ENCODE peak calls at places on chromosomes 4 and X, in five cellular contexts. T is tibial nerve, G is suprapubic skin, Y is neural progenitor cell, S is HCT116. U is an unnamed sample.

GRCh38 chr4:71241467-71242401 is 97.1 kb upstream of the SLC4A4 start:
- DNase-seq in T (no peak), S (no peak), G (no peak), Y (no peak), U (no peak)

GRCh38 chr4:91502365-91502764 is 801.4 kb upstream of the GRID2 start:
- DNase-seq in G (no peak), Y (peak; percentile 44), S (peak; percentile 18), T (no peak), U (no peak)

GRCh38 chrX:116317409-116317808 is 119.0 kb upstream of the SLC6A14 start:
- DNase-seq in Y (peak; percentile 35), S (no peak), G (no peak), T (no peak), U (no peak)

GRCh38 chrX:115892787-115893671 is 277.5 kb upstream of the AGTR2 start:
- DNase-seq in S (peak; percentile 40), G (no peak), Y (peak; percentile 62), T (no peak), U (peak; percentile 74)

GRCh38 chr4:7435411-7436095 is 823 bp upstream of the PSAPL1 start:
- DNase-seq in Y (no peak), S (no peak), T (no peak), G (no peak), U (no peak)

GRCh38 chr4:99634742-99635360 is 22.8 kb downstream of the C4orf54 start:
- DNase-seq in S (no peak), Y (no peak), T (no peak), G (no peak), U (no peak)

GRCh38 chr4:185424905-185425599 is 712 bp downstream of the UFSP2 start:
- DNase-seq in T (no peak), S (no peak), G (no peak), Y (peak; percentile 7), U (no peak)

GRCh38 chrX:2614911-2615310 is 76.2 kb upstream of the CD99 start:
- DNase-seq in G (no peak), Y (peak; percentile 45), T (no peak), S (no peak), U (no peak)

GRCh38 chr4:109631709-109632108 is 71.5 kb downstream of the CASP6 start:
- DNase-seq in T (no peak), S (no peak), G (no peak), Y (peak; percentile 24), U (no peak)

GRCh38 chrX:19702856-19703255 is 184.5 kb downstream of the SH3KBP1 start:
- DNase-seq in G (no peak), T (no peak), Y (no peak), S (no peak), U (no peak)

GRCh38 chr4:69878250-69878649 is 18.3 kb upstream of the SULT1E1 start:
- DNase-seq in G (no peak), S (no peak), T (no peak), Y (no peak), U (no peak)

GRCh38 chr4:128358231-128358902 is 70.8 kb upstream of the PGRMC2 start:
- DNase-seq in G (no peak), T (no peak), Y (no peak), S (no peak), U (no peak)

GRCh38 chrX:11241720-11242119 is 51.5 kb upstream of the AMELX start:
- DNase-seq in S (no peak), G (no peak), Y (no peak), T (no peak), U (no peak)

GRCh38 chr4:1201851-1202525 is 29.6 kb upstream of the SPON2 start:
- DNase-seq in S (no peak), G (peak; percentile 86), T (peak; percentile 15), Y (no peak), U (no peak)

GRCh38 chr4:10260777-10261176 is 144.2 kb upstream of the WDR1 start:
- DNase-seq in S (no peak), G (no peak), T (no peak), Y (no peak), U (no peak)

GRCh38 chrX:73289039-73289438 is 74.4 kb upstream of the NAP1L2 start:
- DNase-seq in T (no peak), S (no peak), G (no peak), Y (peak; percentile 7), U (no peak)

GRCh38 chr4:154545689-154546088 is 4.5 kb downstream of the PLRG1 start:
- DNase-seq in T (no peak), S (no peak), G (no peak), Y (no peak), U (no peak)
- H3K36me3 ChIP-seq in T (peaks cover 69% of the 10 kb centered on the region), S (peaks cover 57% of the 10 kb centered on the region), G (peaks cover 64% of the 10 kb centered on the region), Y (peaks cover 59% of the 10 kb centered on the region), U (peaks cover 62% of the 10 kb centered on the region)

DNA sequence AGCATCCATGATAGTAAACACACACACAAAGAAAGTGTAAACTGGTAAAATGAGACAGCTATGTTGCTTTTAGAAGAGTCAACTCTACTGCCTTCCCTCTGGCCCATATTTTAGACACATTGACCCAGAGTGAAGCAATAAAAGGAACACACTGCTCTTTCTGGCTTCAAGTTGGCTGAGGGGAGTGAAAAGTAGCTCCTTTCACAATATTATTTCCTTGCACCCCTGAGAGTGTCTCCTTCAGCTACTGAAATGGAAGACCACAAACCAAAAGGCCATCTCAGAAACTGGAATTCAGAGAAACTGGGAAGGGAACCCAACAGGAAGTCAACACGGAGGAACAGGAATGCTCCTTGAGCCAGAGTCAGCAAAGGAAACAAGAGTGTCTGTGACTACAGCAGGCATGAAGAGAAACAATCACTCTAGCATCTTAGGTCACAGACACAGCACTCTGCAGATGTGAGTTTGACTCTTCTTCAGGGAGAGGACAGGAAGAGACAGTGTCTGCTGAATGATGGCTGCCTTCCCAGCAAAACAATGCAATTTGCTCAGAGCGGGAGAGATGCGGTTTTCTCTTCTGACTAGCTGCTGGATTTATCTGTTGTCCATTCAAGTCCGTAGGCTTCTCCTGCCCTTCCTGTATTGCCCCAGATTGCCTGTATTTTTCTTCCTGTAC is 106.7 kb downstream of the SPATA18 start:
- DNase-seq in G (no peak), S (no peak), T (peak; percentile 15), Y (no peak), U (no peak)
- H3K36me3 ChIP-seq in G (no peaks in the 10 kb centered on the region), S (no peaks in the 10 kb centered on the region), T (no peaks in the 10 kb centered on the region), Y (no peaks in the 10 kb centered on the region), U (no peaks in the 10 kb centered on the region)

DNA sequence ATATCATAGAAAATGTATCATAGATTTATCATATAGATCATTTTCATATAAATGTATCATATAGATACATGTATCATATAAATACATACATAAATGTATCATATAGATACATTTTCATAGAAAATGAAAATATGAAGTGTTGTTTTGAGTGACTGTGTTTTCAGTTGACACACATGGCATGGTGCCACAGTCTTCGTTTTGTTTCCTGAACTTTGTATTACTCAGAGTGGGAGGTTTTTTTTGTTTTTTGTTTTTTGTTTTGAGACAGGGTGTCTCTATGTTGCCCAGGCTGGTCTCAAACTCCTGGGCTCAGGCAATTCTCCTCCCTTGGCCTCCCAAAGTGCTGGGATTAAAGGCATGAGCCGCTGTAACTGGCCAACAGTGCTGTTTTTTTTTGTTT is 3.9 kb downstream of the RBM10 start:
- DNase-seq in Y (no peak), G (no peak), S (no peak), T (no peak), U (no peak)
- H3K36me3 ChIP-seq in Y (no peaks in the 10 kb centered on the region), G (peaks cover 7% of the 10 kb centered on the region), S (no peaks in the 10 kb centered on the region), T (no peaks in the 10 kb centered on the region), U (no peaks in the 10 kb centered on the region)

DNA sequence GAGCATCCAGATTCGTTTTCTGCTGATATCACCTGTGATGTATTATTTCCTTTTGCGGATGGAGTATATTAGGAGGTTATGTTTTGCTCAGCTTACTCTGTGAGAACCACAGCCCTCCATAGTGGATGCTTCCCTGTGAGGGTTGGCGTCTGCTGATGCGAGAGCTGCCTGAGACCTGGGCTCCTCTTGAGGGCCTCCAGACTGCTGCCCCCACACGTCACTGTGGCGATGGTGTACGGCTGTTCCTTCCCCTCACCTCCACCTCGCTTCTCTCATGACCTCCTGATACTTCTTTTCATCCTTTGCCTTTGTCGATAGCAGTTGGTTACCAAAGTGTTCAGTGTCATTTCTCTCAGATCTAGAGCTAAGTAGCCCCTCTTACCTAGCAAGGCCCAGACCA is 71.7 kb downstream of the TNIP2 start:
- DNase-seq in Y (no peak), S (no peak), G (no peak), T (no peak), U (no peak)
- H3K36me3 ChIP-seq in Y (no peaks in the 10 kb centered on the region), S (peaks cover 8% of the 10 kb centered on the region), G (peaks cover 63% of the 10 kb centered on the region), T (peaks cover 84% of the 10 kb centered on the region), U (peaks cover 53% of the 10 kb centered on the region)

DNA sequence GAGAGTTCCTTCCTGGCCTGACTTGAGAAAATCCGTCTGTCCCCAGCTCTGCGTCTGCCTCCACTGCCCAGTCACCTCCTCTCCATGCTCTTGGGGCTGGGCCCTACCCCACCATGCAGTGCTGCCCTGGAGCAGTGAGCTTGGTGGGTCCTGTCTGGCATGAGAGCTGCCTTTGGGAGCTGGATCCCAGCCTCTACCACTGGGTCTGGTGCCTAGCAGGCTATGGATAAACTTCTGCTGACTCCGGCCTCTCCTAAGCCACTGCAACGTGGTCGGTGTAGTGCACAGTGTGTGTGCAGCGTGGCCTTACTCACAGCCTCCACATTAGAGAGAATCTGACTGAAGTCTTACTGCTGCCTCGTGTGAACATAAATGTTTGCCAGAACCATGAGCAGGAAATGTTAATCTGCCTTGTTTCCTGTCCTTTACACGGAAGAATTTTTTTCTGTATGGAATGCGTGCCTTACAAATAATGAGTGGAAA is 47.6 kb downstream of the HTT start:
- DNase-seq in T (no peak), G (no peak), Y (no peak), S (no peak), U (no peak)
- H3K36me3 ChIP-seq in T (peaks cover 58% of the 10 kb centered on the region), G (peaks cover 70% of the 10 kb centered on the region), Y (peaks cover 6% of the 10 kb centered on the region), S (peaks cover 23% of the 10 kb centered on the region), U (peaks cover 51% of the 10 kb centered on the region)

GRCh38 chr4:86019906-86020305 is 339.9 kb downstream of the MAPK10 start:
- DNase-seq in G (no peak), T (no peak), S (no peak), Y (no peak), U (no peak)
- H3K36me3 ChIP-seq in G (no peaks in the 10 kb centered on the region), T (no peaks in the 10 kb centered on the region), S (no peaks in the 10 kb centered on the region), Y (peaks cover 17% of the 10 kb centered on the region), U (no peaks in the 10 kb centered on the region)

GRCh38 chr4:2501034-2501594 is 32.2 kb downstream of the RNF4 start:
- DNase-seq in S (no peak), T (no peak), G (no peak), Y (no peak), U (no peak)
- H3K36me3 ChIP-seq in S (peaks cover 56% of the 10 kb centered on the region), T (peaks cover 84% of the 10 kb centered on the region), G (peaks cover 78% of the 10 kb centered on the region), Y (peaks cover 22% of the 10 kb centered on the region), U (peaks cover 37% of the 10 kb centered on the region)

GRCh38 chrX:48694776-48695523 is 1.6 kb upstream of the SUV39H1 start:
- DNase-seq in T (no peak), G (no peak), S (no peak), Y (peak; percentile 11), U (no peak)
- H3K36me3 ChIP-seq in T (peaks cover 12% of the 10 kb centered on the region), G (no peaks in the 10 kb centered on the region), S (peaks cover 5% of the 10 kb centered on the region), Y (no peaks in the 10 kb centered on the region), U (no peaks in the 10 kb centered on the region)

GRCh38 chr4:82433791-82434190 is 3.4 kb downstream of the ENOPH1 start:
- DNase-seq in T (no peak), S (no peak), Y (no peak), G (no peak), U (no peak)
- H3K36me3 ChIP-seq in T (no peaks in the 10 kb centered on the region), S (peaks cover 8% of the 10 kb centered on the region), Y (no peaks in the 10 kb centered on the region), G (no peaks in the 10 kb centered on the region), U (no peaks in the 10 kb centered on the region)

U was measured in ascending aorta.